ENCODE peak calls at places on chromosomes 3 and 15, in ten cellular contexts. One of them, this sample, is unnamed.

GRCh38 chr15:67740376-67740775 is 84.9 kb upstream of the SKOR1 start:
- DNase-seq in thoracic aorta: no peak
- DNase-seq in fibroblast of the aortic adventitia: no peak
- DNase-seq in activated CD8-positive, alpha-beta memory T cell treated with anti-CD3 and anti-CD28 coated beads, Interleukin-2, amount 50 U/mL, for 48 hours: no peak
- DNase-seq in stimulated activated naive CD4-positive, alpha-beta T cell treated with Interleukin-2 at 50 U/mL for 16 hours: no peak
- DNase-seq in HCEC 1CT: no peak
- DNase-seq in spleen: no peak
- DNase-seq in ureter: no peak
- DNase-seq in transverse colon: no peak
- DNase-seq in NCI-H1436: no peak
- DNase-seq in this sample: no peak

GRCh38 chr3:133944181-133944580 is 48.5 kb upstream of the RAB6B start:
- DNase-seq in transverse colon: no peak
- DNase-seq in fibroblast of the aortic adventitia: peak; percentile 42
- DNase-seq in ureter: no peak
- DNase-seq in spleen: peak; percentile 28
- DNase-seq in NCI-H1436: no peak
- DNase-seq in HCEC 1CT: peak; percentile 48
- DNase-seq in thoracic aorta: no peak
- DNase-seq in activated CD8-positive, alpha-beta memory T cell treated with anti-CD3 and anti-CD28 coated beads, Interleukin-2, amount 50 U/mL, for 48 hours: no peak
- DNase-seq in stimulated activated naive CD4-positive, alpha-beta T cell treated with Interleukin-2 at 50 U/mL for 16 hours: no peak
- DNase-seq in this sample: no peak

GRCh38 chr3:194058189-194058571 is 77.8 kb upstream of the HES1 start:
- DNase-seq in stimulated activated naive CD4-positive, alpha-beta T cell treated with Interleukin-2 at 50 U/mL for 16 hours: no peak
- DNase-seq in thoracic aorta: no peak
- DNase-seq in ureter: peak; percentile 70
- DNase-seq in HCEC 1CT: no peak
- DNase-seq in activated CD8-positive, alpha-beta memory T cell treated with anti-CD3 and anti-CD28 coated beads, Interleukin-2, amount 50 U/mL, for 48 hours: no peak
- DNase-seq in transverse colon: peak; percentile 62
- DNase-seq in NCI-H1436: peak; percentile 62
- DNase-seq in fibroblast of the aortic adventitia: peak; percentile 46
- DNase-seq in spleen: peak; percentile 86
- DNase-seq in this sample: peak; percentile 43

GRCh38 chr15:70362911-70363310 is 265.2 kb upstream of the TLE3 start:
- DNase-seq in NCI-H1436: no peak
- DNase-seq in HCEC 1CT: peak; percentile 24
- DNase-seq in activated CD8-positive, alpha-beta memory T cell treated with anti-CD3 and anti-CD28 coated beads, Interleukin-2, amount 50 U/mL, for 48 hours: peak; percentile 45
- DNase-seq in stimulated activated naive CD4-positive, alpha-beta T cell treated with Interleukin-2 at 50 U/mL for 16 hours: no peak
- DNase-seq in ureter: peak; percentile 42
- DNase-seq in thoracic aorta: no peak
- DNase-seq in fibroblast of the aortic adventitia: peak; percentile 48
- DNase-seq in transverse colon: peak; percentile 29
- DNase-seq in spleen: peak; percentile 65
- DNase-seq in this sample: no peak

GRCh38 chr3:51024765-51025681 is 350.3 kb downstream of the DOCK3 start:
- DNase-seq in fibroblast of the aortic adventitia: no peak
- DNase-seq in thoracic aorta: no peak
- DNase-seq in stimulated activated naive CD4-positive, alpha-beta T cell treated with Interleukin-2 at 50 U/mL for 16 hours: peak; percentile 36
- DNase-seq in activated CD8-positive, alpha-beta memory T cell treated with anti-CD3 and anti-CD28 coated beads, Interleukin-2, amount 50 U/mL, for 48 hours: peak; percentile 66
- DNase-seq in spleen: peak; percentile 84
- DNase-seq in transverse colon: peak; percentile 60
- DNase-seq in HCEC 1CT: no peak
- DNase-seq in NCI-H1436: peak; percentile 3
- DNase-seq in ureter: peak; percentile 56
- DNase-seq in this sample: no peak

GRCh38 chr15:52078876-52079700 is 33.5 kb downstream of the BCL2L10 start:
- DNase-seq in fibroblast of the aortic adventitia: peak; percentile 71
- DNase-seq in NCI-H1436: peak; percentile 82
- DNase-seq in activated CD8-positive, alpha-beta memory T cell treated with anti-CD3 and anti-CD28 coated beads, Interleukin-2, amount 50 U/mL, for 48 hours: peak; percentile 95
- DNase-seq in ureter: peak; percentile 71
- DNase-seq in stimulated activated naive CD4-positive, alpha-beta T cell treated with Interleukin-2 at 50 U/mL for 16 hours: peak; percentile 71
- DNase-seq in HCEC 1CT: peak; percentile 51
- DNase-seq in spleen: peak; percentile 93
- DNase-seq in thoracic aorta: peak; percentile 38
- DNase-seq in transverse colon: peak; percentile 88
- DNase-seq in this sample: peak; percentile 83

GRCh38 chr3:148642616-148643015 is 55.1 kb upstream of the AGTR1 start:
- DNase-seq in spleen: no peak
- DNase-seq in thoracic aorta: no peak
- DNase-seq in activated CD8-positive, alpha-beta memory T cell treated with anti-CD3 and anti-CD28 coated beads, Interleukin-2, amount 50 U/mL, for 48 hours: no peak
- DNase-seq in stimulated activated naive CD4-positive, alpha-beta T cell treated with Interleukin-2 at 50 U/mL for 16 hours: no peak
- DNase-seq in ureter: no peak
- DNase-seq in transverse colon: no peak
- DNase-seq in fibroblast of the aortic adventitia: peak; percentile 10
- DNase-seq in HCEC 1CT: peak; percentile 75
- DNase-seq in NCI-H1436: no peak
- DNase-seq in this sample: no peak

GRCh38 chr15:39609166-39609918 is 28.5 kb downstream of the THBS1 start:
- DNase-seq in stimulated activated naive CD4-positive, alpha-beta T cell treated with Interleukin-2 at 50 U/mL for 16 hours: no peak
- DNase-seq in HCEC 1CT: no peak
- DNase-seq in NCI-H1436: no peak
- DNase-seq in thoracic aorta: no peak
- DNase-seq in activated CD8-positive, alpha-beta memory T cell treated with anti-CD3 and anti-CD28 coated beads, Interleukin-2, amount 50 U/mL, for 48 hours: no peak
- DNase-seq in transverse colon: peak; percentile 73
- DNase-seq in spleen: no peak
- DNase-seq in fibroblast of the aortic adventitia: peak; percentile 29
- DNase-seq in ureter: no peak
- DNase-seq in this sample: no peak

GRCh38 chr15:41949400-41950126 is 22.8 kb downstream of the EHD4 start:
- DNase-seq in fibroblast of the aortic adventitia: peak; percentile 43
- DNase-seq in activated CD8-positive, alpha-beta memory T cell treated with anti-CD3 and anti-CD28 coated beads, Interleukin-2, amount 50 U/mL, for 48 hours: no peak
- DNase-seq in HCEC 1CT: no peak
- DNase-seq in transverse colon: no peak
- DNase-seq in spleen: no peak
- DNase-seq in NCI-H1436: no peak
- DNase-seq in thoracic aorta: no peak
- DNase-seq in ureter: no peak
- DNase-seq in stimulated activated naive CD4-positive, alpha-beta T cell treated with Interleukin-2 at 50 U/mL for 16 hours: no peak
- DNase-seq in this sample: no peak

GRCh38 chr3:117892431-117892841 is 1142.2 kb downstream of the IGSF11 start:
- DNase-seq in ureter: no peak
- DNase-seq in NCI-H1436: no peak
- DNase-seq in activated CD8-positive, alpha-beta memory T cell treated with anti-CD3 and anti-CD28 coated beads, Interleukin-2, amount 50 U/mL, for 48 hours: no peak
- DNase-seq in HCEC 1CT: no peak
- DNase-seq in spleen: no peak
- DNase-seq in stimulated activated naive CD4-positive, alpha-beta T cell treated with Interleukin-2 at 50 U/mL for 16 hours: no peak
- DNase-seq in transverse colon: no peak
- DNase-seq in thoracic aorta: no peak
- DNase-seq in fibroblast of the aortic adventitia: peak; percentile 71
- DNase-seq in this sample: no peak

GRCh38 chr3:66428733-66429132 is 72.1 kb downstream of the LRIG1 start:
- DNase-seq in fibroblast of the aortic adventitia: peak; percentile 98
- DNase-seq in transverse colon: peak; percentile 66
- DNase-seq in ureter: peak; percentile 76
- DNase-seq in activated CD8-positive, alpha-beta memory T cell treated with anti-CD3 and anti-CD28 coated beads, Interleukin-2, amount 50 U/mL, for 48 hours: no peak
- DNase-seq in spleen: no peak
- DNase-seq in stimulated activated naive CD4-positive, alpha-beta T cell treated with Interleukin-2 at 50 U/mL for 16 hours: no peak
- DNase-seq in NCI-H1436: peak; percentile 32
- DNase-seq in thoracic aorta: peak; percentile 45
- DNase-seq in HCEC 1CT: peak; percentile 97
- DNase-seq in this sample: peak; percentile 60

GRCh38 chr3:10534066-10534465 is 28.7 kb upstream of the ATP2B2 start:
- DNase-seq in HCEC 1CT: no peak
- DNase-seq in ureter: peak; percentile 24
- DNase-seq in activated CD8-positive, alpha-beta memory T cell treated with anti-CD3 and anti-CD28 coated beads, Interleukin-2, amount 50 U/mL, for 48 hours: peak; percentile 35
- DNase-seq in fibroblast of the aortic adventitia: no peak
- DNase-seq in stimulated activated naive CD4-positive, alpha-beta T cell treated with Interleukin-2 at 50 U/mL for 16 hours: no peak
- DNase-seq in transverse colon: no peak
- DNase-seq in NCI-H1436: no peak
- DNase-seq in spleen: no peak
- DNase-seq in thoracic aorta: no peak
- DNase-seq in this sample: no peak

GRCh38 chr15:40441012-40441735 is 421 bp downstream of the BAHD1 start:
- DNase-seq in transverse colon: no peak
- DNase-seq in activated CD8-positive, alpha-beta memory T cell treated with anti-CD3 and anti-CD28 coated beads, Interleukin-2, amount 50 U/mL, for 48 hours: peak; percentile 80
- DNase-seq in ureter: peak; percentile 58
- DNase-seq in stimulated activated naive CD4-positive, alpha-beta T cell treated with Interleukin-2 at 50 U/mL for 16 hours: no peak
- DNase-seq in spleen: peak; percentile 89
- DNase-seq in fibroblast of the aortic adventitia: no peak
- DNase-seq in NCI-H1436: no peak
- DNase-seq in thoracic aorta: no peak
- DNase-seq in HCEC 1CT: no peak
- DNase-seq in this sample: no peak

GRCh38 chr15:48798319-48798718 is 12.6 kb downstream of the CEP152 start:
- DNase-seq in spleen: no peak
- DNase-seq in HCEC 1CT: no peak
- DNase-seq in transverse colon: no peak
- DNase-seq in NCI-H1436: peak; percentile 81
- DNase-seq in stimulated activated naive CD4-positive, alpha-beta T cell treated with Interleukin-2 at 50 U/mL for 16 hours: no peak
- DNase-seq in fibroblast of the aortic adventitia: no peak
- DNase-seq in thoracic aorta: no peak
- DNase-seq in ureter: no peak
- DNase-seq in activated CD8-positive, alpha-beta memory T cell treated with anti-CD3 and anti-CD28 coated beads, Interleukin-2, amount 50 U/mL, for 48 hours: no peak
- DNase-seq in this sample: no peak